ENCODE peak calls at places on chromosomes 16 and 17, in five cellular contexts. I, Q, J, D and E are unnamed samples.
A peak's percentile ranks its signal among the peaks of the same experiment; 100 is the strongest.

GRCh38 chr16:1839554-1839953 is 12.5 kb downstream of the FAHD1 start:
- DNase-seq in J (peak; percentile 61), D (peak; percentile 70), I (no peak), Q (no peak), E (no peak)

GRCh38 chr16:31819948-31820347 is 53.7 kb upstream of the ZNF267 start:
- DNase-seq in J (no peak), I (no peak), Q (no peak), D (no peak), E (no peak)

GRCh38 chr17:826778-827177 is 44.6 kb downstream of the MRM3 start:
- DNase-seq in I (no peak), D (no peak), J (no peak), Q (no peak), E (no peak)

GRCh38 chr17:73646409-73647305 is 2.4 kb upstream of the SDK2 start:
- DNase-seq in Q (peak; percentile 76), D (peak; percentile 71), J (no peak), I (no peak), E (no peak)

GRCh38 chr16:48099455-48099854 is 56.3 kb downstream of the ABCC12 start:
- DNase-seq in I (peak; percentile 49), D (peak; percentile 71), J (no peak), Q (peak; percentile 40), E (peak; percentile 24)

GRCh38 chr17:21288581-21289017 is 4.1 kb downstream of the MAP2K3 start:
- DNase-seq in I (no peak), J (no peak), Q (no peak), D (no peak), E (no peak)

GRCh38 chr17:50047083-50047482 is 8.8 kb upstream of the ITGA3 start:
- DNase-seq in J (no peak), I (no peak), D (no peak), Q (no peak), E (no peak)

GRCh38 chr16:54816471-54816870 is 114.2 kb upstream of the IRX5 start:
- DNase-seq in J (no peak), D (no peak), Q (no peak), I (no peak), E (no peak)

GRCh38 chr17:39747745-39748144 is 10.0 kb downstream of the GRB7 start:
- DNase-seq in J (no peak), Q (no peak), I (no peak), D (no peak), E (no peak)

GRCh38 chr16:85902366-85903155 is 3.6 kb downstream of the IRF8 start:
- DNase-seq in D (no peak), Q (no peak), J (no peak), I (no peak), E (peak; percentile 73)

GRCh38 chr17:10278218-10278617 is 79.8 kb upstream of the GAS7 start:
- DNase-seq in I (no peak), Q (no peak), D (peak; percentile 29), J (no peak), E (peak; percentile 28)

GRCh38 chr17:73644145-73645049 is at the start of gene SDK2:
- DNase-seq in J (no peak), I (no peak), D (peak; percentile 39), Q (no peak), E (peak; percentile 57)

GRCh38 chr17:83084214-83084613 is 4.8 kb downstream of the METRNL start:
- DNase-seq in J (no peak), Q (no peak), I (no peak), D (no peak), E (no peak)

GRCh38 chr16:11211977-11212818 is 43.8 kb downstream of the SOCS1 start:
- DNase-seq in I (no peak), J (no peak), D (peak; percentile 56), Q (no peak), E (no peak)

GRCh38 chr17:29430275-29430674 is 40.1 kb downstream of the TAOK1 start:
- DNase-seq in Q (no peak), J (no peak), D (no peak), I (no peak), E (no peak)

DNA sequence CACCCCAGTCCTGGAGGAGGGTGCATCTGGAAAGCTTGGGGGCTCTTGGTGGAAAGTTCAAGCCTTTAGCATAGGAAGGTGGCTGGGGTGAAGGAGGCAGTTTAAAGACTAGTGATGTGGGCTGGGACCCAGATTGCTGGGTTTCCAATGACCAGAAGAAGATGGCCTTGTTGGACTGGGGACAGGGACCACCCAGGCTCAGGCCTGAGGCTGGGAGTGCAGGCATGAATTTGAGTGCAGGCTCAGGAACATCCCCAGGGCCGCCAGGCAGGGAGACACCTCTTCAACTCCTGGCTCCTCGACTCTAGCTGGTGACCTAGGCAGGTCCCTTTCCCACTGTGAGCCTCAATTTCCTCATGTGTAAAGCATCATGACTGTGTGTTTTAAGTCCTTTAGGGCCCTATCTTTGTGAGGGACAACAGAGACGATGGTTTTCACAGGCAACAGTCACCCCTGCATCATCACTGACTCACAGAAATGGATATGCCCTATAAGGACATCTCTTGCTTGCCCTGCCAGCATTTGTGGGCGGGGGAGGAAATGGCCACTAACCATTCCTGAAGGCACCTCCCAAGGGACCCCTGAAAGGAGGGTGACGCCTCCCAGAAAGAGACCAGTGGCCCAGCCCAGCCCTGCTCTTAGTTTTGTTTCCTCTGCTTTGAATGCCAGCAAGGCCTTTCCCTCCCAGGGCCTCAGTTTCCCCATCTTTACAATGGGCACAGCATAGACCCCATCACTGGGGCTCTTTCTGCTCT is 11.1 kb downstream of the NLRC5 start:
- DNase-seq in I (peak; percentile 19), J (peak; percentile 97), Q (no peak), D (no peak), E (no peak)
- H3K9ac ChIP-seq in I (no peak overlapping the region), J (peak overlapping the region; percentile 44), Q (no peak overlapping the region), D (no peak overlapping the region), E (no peak overlapping the region)

DNA sequence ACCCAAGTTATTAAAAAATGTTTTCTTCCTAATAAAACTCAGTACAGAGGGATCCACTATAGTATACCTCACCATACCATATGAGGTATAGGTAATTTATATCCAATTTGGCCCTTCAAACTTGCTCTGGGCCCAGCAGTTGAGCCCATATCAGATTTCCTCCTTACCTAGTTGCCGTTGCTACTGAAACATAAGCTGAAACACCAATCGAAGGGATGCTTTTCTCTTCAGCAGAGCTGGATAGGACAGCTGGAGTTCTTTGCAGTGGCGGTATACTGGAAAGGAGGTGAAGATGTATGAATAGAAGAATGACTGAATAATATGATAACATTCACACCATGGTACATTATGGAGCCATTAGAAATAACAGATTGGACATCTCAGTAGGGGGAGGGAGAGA is 42.7 kb downstream of the TNRC6C start:
- DNase-seq in Q (no peak), J (peak; percentile 19), D (peak; percentile 34), I (no peak), E (no peak)
- H3K9ac ChIP-seq in Q (no peak overlapping the region), J (no peak overlapping the region), D (no peak overlapping the region), I (no peak overlapping the region), E (no peak overlapping the region)

DNA sequence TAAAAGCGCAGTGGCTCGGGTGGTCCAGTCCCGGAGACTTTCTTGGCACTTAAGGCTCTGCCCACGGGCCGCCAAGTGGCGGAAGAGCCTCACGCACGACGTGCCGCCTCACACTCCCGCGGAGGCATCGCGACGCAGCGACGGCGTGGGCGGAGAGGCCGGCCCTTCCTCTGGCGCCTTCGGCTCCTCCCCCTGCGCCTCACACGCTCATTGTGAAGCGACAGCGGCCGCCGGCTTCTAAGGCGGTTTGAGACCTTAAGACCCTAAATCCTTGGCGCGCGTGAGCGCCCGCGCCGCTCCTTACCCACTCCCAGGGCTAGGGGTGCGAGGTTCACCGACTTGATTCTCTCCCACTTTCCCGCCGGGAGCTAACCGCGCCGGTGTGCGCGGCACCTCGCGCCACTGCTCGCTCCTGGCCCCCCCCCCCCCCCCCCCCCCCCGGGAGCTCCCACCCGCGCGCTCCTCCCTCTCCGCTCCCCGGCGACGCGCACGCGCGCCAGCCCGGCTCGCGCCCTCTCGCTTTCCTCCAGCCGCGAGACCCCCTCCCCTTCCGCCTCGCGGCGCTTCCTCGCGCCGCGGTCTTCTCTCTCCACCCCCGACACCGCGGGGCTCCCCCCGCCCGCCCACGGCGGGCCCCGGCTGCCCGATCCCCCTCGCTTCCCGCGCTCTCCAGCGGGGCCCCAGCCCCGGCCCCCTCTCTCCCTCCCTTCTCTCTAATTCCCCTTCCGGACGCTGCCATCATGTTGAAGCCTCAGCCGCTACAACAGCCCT is at the start of gene ATXN2L:
- DNase-seq in Q (peak; percentile 86), J (peak; percentile 96), I (peak; percentile 93), D (peak; percentile 95), E (peak; percentile 97)
- H3K9ac ChIP-seq in Q (peak within 1 kb of the TSS; percentile 81), J (peak within 1 kb of the TSS; percentile 97), I (peak within 1 kb of the TSS; percentile 100), D (peak within 1 kb of the TSS; percentile 93), E (peak within 1 kb of the TSS; percentile 100)

DNA sequence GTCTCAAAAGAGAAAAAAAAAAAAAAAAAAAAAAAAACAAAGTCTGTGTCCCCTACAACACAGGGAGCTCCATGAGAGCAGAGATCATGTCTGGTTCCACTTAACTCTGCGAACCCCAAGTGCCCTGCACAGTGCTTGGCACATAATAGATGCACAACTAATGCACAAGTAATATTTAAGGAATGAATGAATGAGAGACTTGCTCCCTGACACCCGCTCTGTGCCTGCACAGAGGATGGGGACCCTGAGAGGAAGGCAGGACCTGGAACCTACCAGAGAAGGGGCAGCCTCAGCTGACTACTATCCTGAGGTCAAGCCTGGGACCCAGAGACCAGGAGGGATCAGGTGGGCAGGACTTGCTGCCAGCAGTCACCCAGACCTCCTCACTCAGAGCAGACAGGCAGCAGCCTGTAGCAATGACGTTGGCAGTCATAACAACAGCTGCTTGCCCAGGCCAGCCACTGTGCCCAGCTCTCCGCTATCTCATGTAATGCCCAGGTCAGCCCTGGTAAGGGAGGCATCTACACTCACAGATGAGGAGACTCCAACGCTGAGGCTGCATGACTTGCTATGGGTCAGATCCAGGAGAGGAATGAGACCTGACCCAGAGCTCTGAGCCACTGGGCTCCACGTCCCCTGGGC is 2.9 kb downstream of the MYO15A start:
- DNase-seq in D (no peak), Q (no peak), I (no peak), J (no peak), E (no peak)
- H3K9ac ChIP-seq in D (no peak overlapping the region), Q (no peak overlapping the region), I (no peak overlapping the region), J (no peak overlapping the region), E (no peak overlapping the region)

GRCh38 chr17:4446326-4447051 is 12.7 kb downstream of the SPNS3 start:
- DNase-seq in I (no peak), J (no peak), Q (no peak), D (no peak), E (no peak)

GRCh38 chr17:4442582-4442981 is 8.8 kb downstream of the SPNS3 start:
- DNase-seq in Q (no peak), D (no peak), J (no peak), I (no peak), E (no peak)

GRCh38 chr17:4448197-4448980 is 14.6 kb downstream of the SPNS3 start:
- DNase-seq in Q (no peak), D (no peak), J (no peak), I (no peak), E (no peak)

GRCh38 chr17:4445731-4446130 is 12.0 kb downstream of the SPNS3 start:
- DNase-seq in D (no peak), J (no peak), Q (no peak), I (no peak), E (no peak)

DNA sequence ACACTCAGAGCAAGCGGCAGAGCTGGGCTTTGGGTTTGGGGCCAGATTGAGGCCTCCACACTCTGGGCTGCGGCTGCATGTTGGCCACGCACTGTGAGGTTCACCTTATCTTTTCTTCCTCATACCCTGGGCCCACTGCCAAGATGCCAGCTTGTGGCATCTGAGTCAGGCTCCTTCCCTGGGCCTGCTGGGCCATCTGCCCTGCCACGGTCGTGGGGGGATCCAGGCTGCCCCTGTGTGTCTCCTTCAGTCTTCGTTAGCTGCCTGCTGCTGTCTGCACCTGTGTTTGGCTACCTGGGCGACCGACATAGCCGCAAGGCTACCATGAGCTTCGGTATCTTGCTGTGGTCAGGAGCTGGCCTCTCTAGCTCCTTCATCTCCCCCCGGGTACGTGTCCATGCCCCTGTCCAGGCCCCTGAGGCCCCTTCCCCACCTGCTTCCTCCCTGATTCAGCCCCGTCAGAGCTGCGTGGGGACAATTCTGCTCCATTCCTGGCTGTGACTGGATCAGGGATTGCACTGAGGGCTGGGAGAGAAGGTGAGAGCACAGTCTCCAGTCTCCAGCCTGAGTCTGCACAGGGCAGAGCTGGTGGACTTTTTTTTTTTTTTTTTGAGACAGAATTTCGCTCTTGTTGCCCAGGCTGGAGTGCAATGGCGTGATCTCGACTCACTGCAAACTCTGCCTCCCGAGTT is 11.2 kb downstream of the SPNS3 start:
- DNase-seq in D (no peak), I (no peak), J (no peak), Q (no peak), E (no peak)
- H3K9ac ChIP-seq in D (no peak overlapping the region), I (no peak overlapping the region), J (no peak overlapping the region), Q (no peak overlapping the region), E (no peak overlapping the region)